ENCODE peak calls at places on chromosomes 5 and 9, in nine cellular contexts. One of them, this sample, is unnamed.

GRCh38 chr5:171365351-171365750 is 22.3 kb upstream of the NPM1 start:
- DNase-seq in tibial nerve: no peak
- DNase-seq in K562: peak
- DNase-seq in stomach: no peak
- DNase-seq in SK-N-SH: no peak
- DNase-seq in GM12878: no peak
- DNase-seq in A549: peak
- DNase-seq in ovary: no peak
- DNase-seq in transverse colon: no peak
- DNase-seq in this sample: no peak

GRCh38 chr5:76737846-76738245 is 21.9 kb downstream of the F2R start:
- DNase-seq in tibial nerve: no peak
- DNase-seq in transverse colon: no peak
- DNase-seq in A549: no peak
- DNase-seq in stomach: no peak
- DNase-seq in K562: no peak
- DNase-seq in GM12878: no peak
- DNase-seq in SK-N-SH: no peak
- DNase-seq in ovary: no peak
- DNase-seq in this sample: no peak

GRCh38 chr9:115411993-115412452 is 294.1 kb upstream of the TNC start:
- DNase-seq in A549: no peak
- DNase-seq in GM12878: no peak
- DNase-seq in tibial nerve: no peak
- DNase-seq in transverse colon: no peak
- DNase-seq in stomach: no peak
- DNase-seq in SK-N-SH: no peak
- DNase-seq in K562: no peak
- DNase-seq in ovary: no peak
- DNase-seq in this sample: no peak

GRCh38 chr9:122445155-122445749 is 32.5 kb downstream of the OR1J1 start:
- DNase-seq in ovary: no peak
- DNase-seq in tibial nerve: no peak
- DNase-seq in SK-N-SH: no peak
- DNase-seq in A549: no peak
- DNase-seq in GM12878: no peak
- DNase-seq in transverse colon: no peak
- DNase-seq in K562: no peak
- DNase-seq in stomach: no peak
- DNase-seq in this sample: no peak

GRCh38 chr9:88011005-88011766 is 36.9 kb upstream of the CDK20 start:
- DNase-seq in K562: no peak
- DNase-seq in stomach: no peak
- DNase-seq in ovary: no peak
- DNase-seq in GM12878: no peak
- DNase-seq in tibial nerve: no peak
- DNase-seq in A549: peak
- DNase-seq in SK-N-SH: peak
- DNase-seq in transverse colon: no peak
- DNase-seq in this sample: no peak

GRCh38 chr5:59042201-59042600 is 459.3 kb downstream of the RAB3C start:
- DNase-seq in tibial nerve: no peak
- DNase-seq in A549: peak
- DNase-seq in SK-N-SH: no peak
- DNase-seq in K562: no peak
- DNase-seq in transverse colon: no peak
- DNase-seq in GM12878: no peak
- DNase-seq in stomach: no peak
- DNase-seq in ovary: no peak
- DNase-seq in this sample: no peak

GRCh38 chr5:162324356-162324755 is 256.8 kb downstream of the GABRG2 start:
- DNase-seq in transverse colon: no peak
- DNase-seq in K562: no peak
- DNase-seq in A549: no peak
- DNase-seq in SK-N-SH: no peak
- DNase-seq in ovary: no peak
- DNase-seq in stomach: no peak
- DNase-seq in GM12878: no peak
- DNase-seq in tibial nerve: no peak
- DNase-seq in this sample: no peak

GRCh38 chr5:83133797-83134196 is 56.5 kb downstream of the XRCC4 start:
- DNase-seq in stomach: no peak
- DNase-seq in tibial nerve: no peak
- DNase-seq in A549: no peak
- DNase-seq in K562: no peak
- DNase-seq in SK-N-SH: no peak
- DNase-seq in GM12878: no peak
- DNase-seq in ovary: no peak
- DNase-seq in transverse colon: no peak
- DNase-seq in this sample: no peak

GRCh38 chr9:84782228-84782866 is 112.8 kb downstream of the NTRK2 start:
- DNase-seq in SK-N-SH: no peak
- DNase-seq in A549: no peak
- DNase-seq in GM12878: no peak
- DNase-seq in ovary: no peak
- DNase-seq in transverse colon: no peak
- DNase-seq in K562: no peak
- DNase-seq in stomach: no peak
- DNase-seq in tibial nerve: no peak
- DNase-seq in this sample: no peak

DNA sequence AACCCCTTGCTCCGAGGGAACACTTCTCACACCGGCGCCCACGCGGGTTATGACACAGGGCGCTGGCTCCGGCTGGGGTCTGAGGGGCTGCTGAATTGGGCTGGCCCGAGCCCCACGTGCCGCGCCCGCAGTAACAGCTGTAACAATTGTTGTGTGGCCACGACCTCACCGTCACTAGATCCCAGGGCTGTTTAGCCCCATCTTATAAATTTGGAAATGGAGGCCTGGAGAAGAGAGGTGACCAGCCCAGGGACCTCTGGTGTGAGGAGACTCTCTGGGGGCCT is 2.0 kb downstream of the EGFL7 start:
- DNase-seq in stomach: no peak
- DNase-seq in GM12878: no peak
- DNase-seq in SK-N-SH: no peak
- DNase-seq in K562: no peak
- DNase-seq in tibial nerve: no peak
- DNase-seq in ovary: no peak
- DNase-seq in transverse colon: no peak
- DNase-seq in A549: no peak
- DNase-seq in this sample: no peak
- H3K4me3 ChIP-seq in stomach: peak
- H3K4me3 ChIP-seq in GM12878: no peak
- H3K4me3 ChIP-seq in SK-N-SH: no peak
- H3K4me3 ChIP-seq in K562: peak
- H3K4me3 ChIP-seq in tibial nerve: peak
- H3K4me3 ChIP-seq in ovary: peak
- H3K4me3 ChIP-seq in transverse colon: peak
- H3K4me3 ChIP-seq in A549: peak
- H3K4me3 ChIP-seq in this sample: peak

DNA sequence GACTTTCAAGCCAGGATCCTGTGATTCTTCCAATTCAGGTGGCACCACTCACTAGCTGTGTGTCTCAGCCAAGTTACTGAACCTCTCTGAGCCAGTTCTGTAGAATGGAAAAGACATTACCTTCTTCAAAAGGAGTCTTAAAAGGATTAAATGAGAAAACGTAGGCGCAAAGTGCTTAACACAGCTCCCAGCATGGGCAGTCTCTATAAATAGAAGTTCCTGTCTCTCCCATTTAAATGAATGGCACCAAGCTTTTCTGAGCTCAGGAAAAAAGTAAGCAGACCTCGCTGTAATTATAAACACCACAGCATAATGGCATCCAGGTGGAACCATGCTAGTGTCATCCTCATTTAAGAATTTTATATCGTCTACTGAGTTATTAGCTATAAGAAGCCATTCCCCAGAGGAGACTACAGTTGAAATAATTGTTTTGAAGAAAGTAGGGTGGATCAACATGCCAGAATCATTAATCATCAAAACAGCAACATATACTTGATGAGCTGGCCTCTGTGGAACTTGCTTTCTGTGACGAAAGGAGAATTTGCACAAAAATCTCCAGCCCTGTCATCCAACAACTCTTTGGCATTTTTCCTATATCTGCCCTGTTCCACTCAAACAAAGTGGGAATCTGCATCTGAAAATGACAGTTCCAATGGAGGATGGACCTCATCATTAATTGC is 188.9 kb downstream of the SPOCK1 start:
- DNase-seq in transverse colon: no peak
- DNase-seq in SK-N-SH: no peak
- DNase-seq in stomach: no peak
- DNase-seq in ovary: no peak
- DNase-seq in K562: no peak
- DNase-seq in tibial nerve: no peak
- DNase-seq in GM12878: no peak
- DNase-seq in A549: peak
- DNase-seq in this sample: no peak
- TF ChIP-seq EP300 in transverse colon: no peak
- TF ChIP-seq EP300 in SK-N-SH: peak
- TF ChIP-seq EP300 in stomach: no peak
- TF ChIP-seq EP300 in ovary: no peak
- TF ChIP-seq EP300 in K562: no peak
- TF ChIP-seq EP300 in tibial nerve: no peak
- TF ChIP-seq EP300 in GM12878: no peak
- TF ChIP-seq EP300 in A549: no peak
- TF ChIP-seq EP300 in this sample: no peak

GRCh38 chr9:133981958-133982681 is 10.0 kb downstream of the VAV2 start:
- DNase-seq in transverse colon: no peak
- DNase-seq in stomach: no peak
- DNase-seq in SK-N-SH: peak
- DNase-seq in K562: no peak
- DNase-seq in A549: no peak
- DNase-seq in tibial nerve: no peak
- DNase-seq in ovary: peak
- DNase-seq in GM12878: no peak
- DNase-seq in this sample: peak
- TF ChIP-seq CTCF in transverse colon: no peak
- TF ChIP-seq CTCF in stomach: no peak
- TF ChIP-seq CTCF in SK-N-SH: no peak
- TF ChIP-seq CTCF in K562: no peak
- TF ChIP-seq CTCF in A549: no peak
- TF ChIP-seq CTCF in tibial nerve: no peak
- TF ChIP-seq CTCF in ovary: no peak
- TF ChIP-seq CTCF in GM12878: no peak
- TF ChIP-seq CTCF in this sample: no peak

DNA sequence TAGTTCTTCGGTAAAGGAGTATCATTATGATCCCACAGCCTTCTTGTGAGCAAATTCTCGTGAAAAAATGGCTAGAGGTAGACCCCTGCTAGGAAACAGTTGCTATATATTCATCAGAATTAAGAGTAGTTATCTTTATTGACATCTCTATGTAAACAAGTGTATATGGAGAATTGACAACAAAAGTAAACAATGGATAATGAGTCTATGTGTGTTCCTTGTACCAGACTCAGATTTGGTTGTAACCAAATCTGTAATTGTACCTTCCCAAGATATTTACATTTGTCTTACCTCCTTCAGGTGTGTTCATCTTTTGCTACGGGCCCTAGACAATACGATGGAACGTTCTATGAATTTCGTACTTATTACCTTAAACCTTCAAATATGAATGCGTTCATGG is 2.1 kb downstream of the NIPSNAP3B start:
- DNase-seq in tibial nerve: no peak
- DNase-seq in ovary: no peak
- DNase-seq in A549: no peak
- DNase-seq in stomach: no peak
- DNase-seq in SK-N-SH: no peak
- DNase-seq in GM12878: no peak
- DNase-seq in K562: no peak
- DNase-seq in transverse colon: no peak
- DNase-seq in this sample: no peak
- H3K4me3 ChIP-seq in tibial nerve: no peak
- H3K4me3 ChIP-seq in ovary: no peak
- H3K4me3 ChIP-seq in A549: no peak
- H3K4me3 ChIP-seq in stomach: no peak
- H3K4me3 ChIP-seq in SK-N-SH: no peak
- H3K4me3 ChIP-seq in GM12878: no peak
- H3K4me3 ChIP-seq in K562: no peak
- H3K4me3 ChIP-seq in transverse colon: no peak
- H3K4me3 ChIP-seq in this sample: no peak

GRCh38 chr5:91707521-91707841 is 324.4 kb upstream of the ARRDC3 start:
- DNase-seq in A549: no peak
- DNase-seq in GM12878: no peak
- DNase-seq in transverse colon: no peak
- DNase-seq in tibial nerve: no peak
- DNase-seq in stomach: no peak
- DNase-seq in ovary: no peak
- DNase-seq in SK-N-SH: no peak
- DNase-seq in K562: no peak
- DNase-seq in this sample: no peak
- TF ChIP-seq EP300 in A549: no peak
- TF ChIP-seq EP300 in GM12878: no peak
- TF ChIP-seq EP300 in transverse colon: no peak
- TF ChIP-seq EP300 in tibial nerve: no peak
- TF ChIP-seq EP300 in stomach: no peak
- TF ChIP-seq EP300 in ovary: no peak
- TF ChIP-seq EP300 in SK-N-SH: peak
- TF ChIP-seq EP300 in K562: no peak
- TF ChIP-seq EP300 in this sample: no peak

DNA sequence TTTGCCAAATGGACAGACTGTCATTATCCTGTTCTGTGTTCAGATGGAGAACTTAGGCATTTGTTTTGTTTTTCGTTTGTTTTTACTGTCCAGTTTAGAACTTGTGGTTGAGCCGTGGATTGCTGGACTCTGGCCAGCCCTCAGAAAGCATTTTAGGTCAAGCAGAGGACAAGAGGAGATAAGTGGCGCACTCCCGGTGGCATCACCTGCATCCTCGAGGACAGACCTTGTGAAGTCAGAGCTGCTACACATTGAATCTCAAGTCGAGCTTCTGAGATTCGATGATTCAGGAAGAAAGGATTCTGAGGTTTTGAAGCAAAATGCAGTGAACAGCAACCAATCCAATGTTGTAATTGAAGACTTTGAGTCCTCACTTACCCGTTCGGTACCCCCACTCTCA is 8.9 kb downstream of the MTRR start:
- DNase-seq in tibial nerve: no peak
- DNase-seq in SK-N-SH: no peak
- DNase-seq in transverse colon: no peak
- DNase-seq in K562: no peak
- DNase-seq in ovary: no peak
- DNase-seq in stomach: no peak
- DNase-seq in GM12878: no peak
- DNase-seq in A549: peak
- DNase-seq in this sample: no peak
- TF ChIP-seq CTCF in tibial nerve: no peak
- TF ChIP-seq CTCF in SK-N-SH: no peak
- TF ChIP-seq CTCF in transverse colon: no peak
- TF ChIP-seq CTCF in K562: no peak
- TF ChIP-seq CTCF in ovary: no peak
- TF ChIP-seq CTCF in stomach: no peak
- TF ChIP-seq CTCF in GM12878: no peak
- TF ChIP-seq CTCF in A549: no peak
- TF ChIP-seq CTCF in this sample: no peak

GRCh38 chr5:1130218-1130946 is 18.5 kb upstream of the SLC12A7 start:
- DNase-seq in SK-N-SH: no peak
- DNase-seq in stomach: peak
- DNase-seq in GM12878: no peak
- DNase-seq in transverse colon: peak
- DNase-seq in ovary: no peak
- DNase-seq in A549: no peak
- DNase-seq in tibial nerve: no peak
- DNase-seq in K562: no peak
- DNase-seq in this sample: no peak
- H3K4me3 ChIP-seq in SK-N-SH: no peak
- H3K4me3 ChIP-seq in stomach: no peak
- H3K4me3 ChIP-seq in GM12878: no peak
- H3K4me3 ChIP-seq in transverse colon: peak
- H3K4me3 ChIP-seq in ovary: no peak
- H3K4me3 ChIP-seq in A549: no peak
- H3K4me3 ChIP-seq in tibial nerve: no peak
- H3K4me3 ChIP-seq in K562: no peak
- H3K4me3 ChIP-seq in this sample: no peak